ENCODE peak calls at places on chromosomes 12 and 14, in seven cellular contexts. R is Panc1, A is HepG2, P is sigmoid colon, F is K562, B is breast epithelium, E is GM12878. Z is an unnamed sample.

GRCh38 chr14:42224053-42224888 is 617.6 kb downstream of the LRFN5 start:
- DNase-seq in B (no peak), R (no peak), A (peak; percentile 60), F (peak; percentile 28), P (no peak), E (peak; percentile 5), Z (peak; percentile 46)

GRCh38 chr12:115149685-115150378 is 465.9 kb upstream of the TBX3 start:
- DNase-seq in A (no peak), F (no peak), R (no peak), B (no peak), E (no peak), P (no peak), Z (no peak)

GRCh38 chr14:61025239-61026223 is 44.5 kb downstream of the SLC38A6 start:
- DNase-seq in F (peak; percentile 71), E (no peak), P (peak; percentile 78), R (peak; percentile 35), B (peak; percentile 22), A (peak; percentile 57), Z (peak; percentile 76)

GRCh38 chr12:114662512-114663177 is 21.3 kb downstream of the TBX3 start:
- DNase-seq in P (peak; percentile 82), B (peak; percentile 78), A (peak; percentile 71), F (peak; percentile 69), R (peak; percentile 64), E (peak; percentile 3), Z (peak; percentile 96)

GRCh38 chr14:50521912-50522341 is 10.4 kb downstream of the MAP4K5 start:
- DNase-seq in F (no peak), E (no peak), A (peak; percentile 70), P (no peak), B (no peak), R (no peak), Z (no peak)

GRCh38 chr12:104710940-104711725 is 247.0 kb downstream of the SLC41A2 start:
- DNase-seq in P (no peak), F (no peak), A (no peak), R (no peak), B (no peak), E (no peak), Z (no peak)

GRCh38 chr12:64625243-64626077 is 15.2 kb downstream of the RASSF3 start:
- DNase-seq in F (peak; percentile 83), B (peak; percentile 54), R (peak; percentile 78), E (peak; percentile 78), A (peak; percentile 85), P (peak; percentile 93), Z (peak; percentile 63)

GRCh38 chr12:46558696-46559095 is 186.1 kb upstream of the SLC38A2 start:
- DNase-seq in B (no peak), P (no peak), F (no peak), R (no peak), E (no peak), A (no peak), Z (peak; percentile 51)

GRCh38 chr14:94180655-94181271 is 6.6 kb downstream of the PPP4R4 start:
- DNase-seq in A (peak; percentile 67), B (no peak), E (peak; percentile 20), R (no peak), P (no peak), F (peak; percentile 29), Z (no peak)

GRCh38 chr14:99387880-99388279 is 92.8 kb downstream of the SETD3 start:
- DNase-seq in P (no peak), A (no peak), E (no peak), R (no peak), F (no peak), B (no peak), Z (no peak)

GRCh38 chr12:106584104-106585064 is 1.6 kb downstream of the RFX4 start:
- DNase-seq in P (no peak), R (no peak), F (no peak), E (no peak), B (no peak), A (no peak), Z (no peak)

GRCh38 chr12:130983328-130984017 is 29.8 kb downstream of the ADGRD1 start:
- DNase-seq in R (no peak), A (peak; percentile 91), B (no peak), E (no peak), P (no peak), F (no peak), Z (no peak)

GRCh38 chr12:65490193-65490592 is 211.7 kb downstream of the MSRB3 start:
- DNase-seq in E (no peak), B (no peak), P (no peak), A (no peak), F (no peak), R (no peak), Z (no peak)

GRCh38 chr12:1575799-1576401 is 18.5 kb downstream of the FBXL14 start:
- DNase-seq in P (no peak), R (no peak), E (no peak), A (no peak), F (no peak), B (no peak), Z (peak; percentile 74)

GRCh38 chr14:91059576-91060471 is 617 bp downstream of the RPS6KA5 start:
- DNase-seq in B (peak; percentile 58), A (peak; percentile 14), P (peak; percentile 74), F (peak; percentile 28), R (no peak), E (no peak), Z (peak; percentile 45)

GRCh38 chr14:100084591-100084990 is 19.4 kb downstream of the EVL start:
- DNase-seq in A (no peak), E (no peak), F (no peak), P (no peak), B (no peak), R (no peak), Z (no peak)

GRCh38 chr12:92951006-92951405 is 21.9 kb upstream of the EEA1 start:
- DNase-seq in R (no peak), F (no peak), P (no peak), A (no peak), E (no peak), B (no peak), Z (no peak)

GRCh38 chr12:110312581-110313360 is 31.7 kb downstream of the ATP2A2 start:
- DNase-seq in R (peak; percentile 4), P (peak; percentile 72), F (no peak), B (no peak), E (no peak), A (no peak), Z (no peak)
- H3K4me1 ChIP-seq in R (no peaks in the 10 kb centered on the region), P (peaks cover 58% of the 10 kb centered on the region), F (no peaks in the 10 kb centered on the region), B (no peaks in the 10 kb centered on the region), E (peaks cover 10% of the 10 kb centered on the region), A (peaks cover 67% of the 10 kb centered on the region), Z (no peaks in the 10 kb centered on the region)

GRCh38 chr14:28765907-28766504 is 581 bp upstream of the FOXG1 start:
- DNase-seq in A (no peak), B (no peak), F (peak; percentile 61), R (no peak), P (no peak), E (no peak), Z (no peak)
- TF ChIP-seq POLR2AphosphoS5 in A (no peak), B (no peak), F (no peak), R (no peak), P (no peak), E (no peak), Z (no peak)

DNA sequence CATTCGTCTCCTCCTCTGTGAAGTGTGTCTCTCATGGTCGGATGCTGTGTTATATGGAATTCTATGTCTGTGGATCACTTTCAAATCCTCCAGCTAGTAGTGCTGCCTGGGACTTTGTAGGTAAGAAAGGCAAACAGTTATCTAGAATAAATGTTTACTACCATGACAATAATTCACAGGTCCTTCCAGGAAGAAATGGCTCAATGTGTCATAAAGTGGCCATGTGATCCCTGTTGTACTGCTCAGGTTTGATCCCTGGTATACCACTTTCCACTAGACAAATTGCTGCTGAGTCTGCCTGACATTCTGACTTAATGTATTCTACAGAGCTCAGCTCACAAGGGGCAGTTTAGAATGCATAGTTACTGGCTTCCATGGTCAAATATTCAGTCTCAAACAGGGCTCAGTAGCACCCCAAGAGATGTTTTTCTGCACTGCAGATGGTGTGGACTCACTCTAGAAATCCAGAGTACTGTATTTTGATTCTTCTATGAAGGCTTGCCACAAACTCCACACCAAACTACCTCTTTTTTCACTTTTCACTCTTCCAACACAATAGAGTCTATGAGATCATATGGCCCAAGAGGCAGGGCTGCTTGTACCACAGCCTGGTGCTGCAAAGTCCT is 21.8 kb downstream of the TSHR start:
- DNase-seq in P (no peak), A (no peak), B (no peak), E (no peak), R (no peak), F (no peak), Z (no peak)
- TF ChIP-seq CTCF in P (no peak), A (no peak), B (no peak), E (peak; percentile 30), R (no peak), F (no peak), Z (no peak)

GRCh38 chr14:102686176-102686801 is 91.0 kb upstream of the TRAF3 start:
- DNase-seq in P (no peak), E (no peak), B (no peak), R (no peak), F (peak; percentile 37), A (no peak), Z (no peak)

GRCh38 chr14:102684276-102684663 is 91.8 kb downstream of the RCOR1 start:
- DNase-seq in B (no peak), R (no peak), E (no peak), A (peak; percentile 67), F (no peak), P (no peak), Z (no peak)

GRCh38 chr14:102690509-102691286 is 86.6 kb upstream of the TRAF3 start:
- DNase-seq in R (no peak), A (peak; percentile 74), P (no peak), E (no peak), F (no peak), B (no peak), Z (peak; percentile 49)

GRCh38 chr14:102691763-102692162 is 85.5 kb upstream of the TRAF3 start:
- DNase-seq in P (no peak), E (no peak), F (no peak), A (no peak), B (no peak), R (no peak), Z (no peak)

GRCh38 chr14:102688290-102688689 is 89.0 kb upstream of the TRAF3 start:
- DNase-seq in A (no peak), R (no peak), E (no peak), P (no peak), B (no peak), F (no peak), Z (no peak)
- H3K4me1 ChIP-seq in A (peaks cover 66% of the 10 kb centered on the region), R (peaks cover 9% of the 10 kb centered on the region), E (no peaks in the 10 kb centered on the region), P (peaks cover 8% of the 10 kb centered on the region), B (no peaks in the 10 kb centered on the region), F (peaks cover 14% of the 10 kb centered on the region), Z (peaks cover 7% of the 10 kb centered on the region)

Z was measured in prostate gland.